ENCODE peak calls at places on chromosomes 11 and 22, in eight cellular contexts. J is cardiac muscle cell; N is transverse colon; P is AG04450; D is adrenal gland; S is CD8-positive, alpha-beta T cell; V is neural progenitor cell; T is mammary epithelial cell. W is an unnamed sample.

GRCh38 chr22:24315367-24315781 is 44.7 kb downstream of the SPECC1L start:
- DNase-seq in P (peak), T (no peak), V (no peak), S (no peak), D (no peak), N (no peak), J (no peak), W (no peak)

GRCh38 chr11:58286249-58286648 is 18.2 kb upstream of the OR10W1 start:
- DNase-seq in J (peak), T (peak), V (peak), D (no peak), P (peak), S (no peak), N (peak), W (no peak)

GRCh38 chr11:123268118-123268517 is 73.1 kb upstream of the CLMP start:
- DNase-seq in T (no peak), S (no peak), D (no peak), N (no peak), V (peak), J (no peak), P (no peak), W (no peak)

GRCh38 chr22:43826142-43827093 is 14.3 kb upstream of the EFCAB6 start:
- DNase-seq in D (peak), T (peak), J (no peak), S (no peak), N (no peak), P (no peak), V (no peak), W (no peak)

GRCh38 chr22:26953380-26953807 is 296.0 kb downstream of the MIAT start:
- DNase-seq in T (no peak), D (no peak), V (no peak), N (no peak), S (no peak), J (no peak), P (no peak), W (no peak)

GRCh38 chr11:43567396-43567975 is 113.1 kb upstream of the HSD17B12 start:
- DNase-seq in D (no peak), V (peak), J (peak), S (no peak), N (no peak), T (no peak), P (peak), W (no peak)

GRCh38 chr22:49566141-49566541 is 261.5 kb downstream of the BRD1 start:
- DNase-seq in J (no peak), V (no peak), N (no peak), S (no peak), T (no peak), P (no peak), D (no peak), W (no peak)

GRCh38 chr11:6655020-6655789 is 404 bp downstream of the DCHS1 start:
- DNase-seq in S (peak), N (no peak), V (peak), P (no peak), D (no peak), J (peak), T (no peak), W (no peak)

GRCh38 chr22:43320943-43321900 is 21.9 kb downstream of the SCUBE1 start:
- DNase-seq in J (no peak), S (no peak), N (no peak), D (no peak), V (no peak), P (no peak), T (no peak), W (no peak)

GRCh38 chr11:72333657-72334056 is 89.7 kb upstream of the PHOX2A start:
- DNase-seq in T (no peak), V (peak), S (peak), N (no peak), D (no peak), J (peak), P (no peak), W (peak)

GRCh38 chr11:129955282-129955681 is 47.4 kb downstream of the PRDM10 start:
- DNase-seq in T (no peak), N (no peak), S (no peak), D (no peak), P (no peak), V (no peak), J (no peak), W (no peak)

GRCh38 chr11:9691865-9692264 is 28.0 kb downstream of the SWAP70 start:
- DNase-seq in D (no peak), S (no peak), N (no peak), T (peak), P (no peak), V (no peak), J (no peak), W (no peak)

GRCh38 chr11:106160494-106160893 is 83.0 kb downstream of the AASDHPPT start:
- DNase-seq in T (no peak), D (no peak), P (no peak), N (no peak), S (no peak), V (no peak), J (no peak), W (no peak)

GRCh38 chr11:134196756-134197155 is 27.0 kb downstream of the NCAPD3 start:
- DNase-seq in D (no peak), J (no peak), N (no peak), V (no peak), P (no peak), T (no peak), S (no peak), W (peak)

GRCh38 chr11:9136731-9137130 is 45.3 kb upstream of the SCUBE2 start:
- DNase-seq in S (no peak), J (no peak), P (no peak), N (no peak), D (no peak), V (no peak), T (no peak), W (no peak)

GRCh38 chr11:73360743-73361369 is 15.3 kb upstream of the RELT start:
- DNase-seq in V (no peak), N (no peak), P (no peak), S (no peak), J (no peak), T (no peak), D (no peak), W (no peak)

GRCh38 chr22:32619614-32620426 is 145.2 kb downstream of the FBXO7 start:
- DNase-seq in P (no peak), J (no peak), T (peak), V (no peak), S (no peak), D (peak), N (no peak), W (no peak)

GRCh38 chr11:23079382-23079813 is 219.1 kb upstream of the CCDC179 start:
- DNase-seq in V (no peak), D (no peak), S (no peak), T (no peak), N (no peak), J (no peak), P (peak), W (no peak)

GRCh38 chr22:46754110-46754799 is 8.2 kb upstream of the TBC1D22A start:
- DNase-seq in P (peak), T (peak), V (no peak), J (no peak), D (peak), S (peak), N (peak), W (no peak)

GRCh38 chr22:44668190-44668885 is 33.7 kb upstream of the PRR5 start:
- DNase-seq in V (peak), S (peak), N (no peak), P (no peak), J (peak), D (no peak), T (no peak), W (peak)

GRCh38 chr22:22928666-22929380 is 41.2 kb downstream of the IGLL5 start:
- DNase-seq in P (no peak), V (no peak), S (peak), T (peak), D (no peak), N (peak), J (no peak), W (peak)

GRCh38 chr11:65295001-65295400 is 19.7 kb upstream of the CDC42EP2 start:
- DNase-seq in J (no peak), N (no peak), V (no peak), S (no peak), T (no peak), D (no peak), P (no peak), W (no peak)

GRCh38 chr11:8671651-8672062 is 10.8 kb downstream of the TRIM66 start:
- DNase-seq in T (no peak), J (no peak), D (peak), N (no peak), V (peak), P (peak), S (no peak), W (no peak)

GRCh38 chr11:19193916-19194315 is 7.9 kb downstream of the CSRP3 start:
- DNase-seq in N (no peak), T (no peak), V (no peak), P (no peak), D (no peak), J (no peak), S (no peak), W (no peak)

GRCh38 chr11:27158763-27159679 is 118.4 kb downstream of the BBOX1 start:
- DNase-seq in T (peak), S (no peak), N (peak), J (peak), V (peak), P (peak), D (peak), W (no peak)

GRCh38 chr11:6191733-6192132 is 7.3 kb upstream of the OR52W1 start:
- DNase-seq in J (no peak), T (no peak), V (no peak), D (no peak), S (no peak), P (no peak), N (no peak), W (no peak)

GRCh38 chr22:27116295-27116694 is 458.9 kb downstream of the MIAT start:
- DNase-seq in N (no peak), T (no peak), P (no peak), J (no peak), D (no peak), V (no peak), S (no peak), W (no peak)

GRCh38 chr11:2139118-2139490 is at the start of gene IGF2:
- DNase-seq in S (no peak), N (no peak), P (no peak), D (no peak), J (peak), V (peak), T (no peak), W (no peak)

GRCh38 chr22:39502789-39503464 is 837 bp downstream of the MIEF1 start:
- DNase-seq in P (no peak), D (no peak), V (no peak), J (no peak), T (no peak), N (no peak), S (no peak), W (no peak)

GRCh38 chr11:20156876-20157613 is 3.2 kb downstream of the DBX1 start:
- DNase-seq in T (no peak), D (no peak), J (no peak), N (peak), P (no peak), V (peak), S (peak), W (peak)

GRCh38 chr11:88398372-88399140 is 61.0 kb upstream of the CTSC start:
- DNase-seq in J (no peak), V (no peak), S (no peak), P (no peak), N (no peak), D (peak), T (peak), W (no peak)

GRCh38 chr11:132821027-132821426 is 711.3 kb downstream of the OPCML start:
- DNase-seq in D (no peak), J (no peak), N (no peak), P (peak), V (no peak), T (peak), S (no peak), W (no peak)

GRCh38 chr11:117841582-117842031 is 17.1 kb upstream of the FXYD2 start:
- DNase-seq in J (no peak), N (no peak), T (no peak), D (no peak), P (no peak), V (no peak), S (peak), W (no peak)

GRCh38 chr11:57751676-57752253 is at the start of gene BTBD18:
- DNase-seq in S (no peak), V (peak), T (peak), D (peak), N (peak), P (no peak), J (peak), W (no peak)

GRCh38 chr22:23183107-23183698 is 2.9 kb downstream of the BCR start:
- DNase-seq in T (peak), P (no peak), V (peak), S (no peak), J (peak), N (peak), D (peak), W (no peak)

GRCh38 chr11:32297629-32298028 is 137.7 kb downstream of the WT1 start:
- DNase-seq in N (no peak), T (peak), V (peak), P (no peak), D (no peak), J (no peak), S (no peak), W (no peak)

GRCh38 chr11:894575-895201 is 15.9 kb downstream of the CHID1 start:
- DNase-seq in J (no peak), V (peak), D (no peak), S (no peak), N (no peak), P (no peak), T (no peak), W (no peak)
- TF ChIP-seq CTCF in J (no peak), V (peak), D (no peak), S (no peak), N (no peak), P (no peak), T (peak), W (no peak)

DNA sequence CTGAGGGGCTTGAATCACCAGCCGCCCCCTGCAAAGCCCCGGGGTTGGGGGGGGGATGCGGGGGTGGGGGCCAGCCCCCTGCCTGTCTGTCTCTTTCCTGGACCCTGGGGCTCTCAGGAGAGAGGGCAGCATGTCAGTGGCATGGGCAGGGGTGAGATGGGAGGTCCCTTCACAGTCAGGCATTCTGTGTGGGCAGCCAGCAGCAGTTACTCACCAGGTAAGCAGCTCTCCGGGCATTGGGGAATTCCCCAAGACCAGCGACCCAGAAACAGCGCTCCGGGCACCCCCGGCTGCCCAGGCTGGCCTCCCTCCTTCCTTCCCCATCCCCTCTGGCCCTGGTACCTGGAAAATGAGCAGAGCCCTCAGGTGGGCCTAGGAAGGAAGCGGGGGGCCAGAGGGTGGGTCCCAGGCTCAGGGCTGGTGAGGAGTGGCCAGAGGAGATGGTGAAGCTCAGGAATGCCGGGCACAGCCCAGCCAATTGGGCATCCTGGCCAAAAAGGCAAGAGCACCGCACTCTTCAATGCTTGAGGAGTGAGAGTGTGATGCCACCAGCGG is 4.2 kb upstream of the LIF start:
- DNase-seq in J (no peak), D (no peak), P (no peak), T (peak), V (no peak), N (no peak), S (no peak), W (no peak)
- H3K27ac ChIP-seq in J (no peak), D (no peak), P (peak), T (peak), V (no peak), N (no peak), S (no peak), W (no peak)

GRCh38 chr22:20567371-20567847 is 60.0 kb downstream of the MED15 start:
- DNase-seq in N (no peak), P (no peak), V (no peak), J (no peak), D (no peak), S (no peak), T (peak), W (no peak)

GRCh38 chr22:20568502-20569058 is 61.2 kb downstream of the MED15 start:
- DNase-seq in J (no peak), P (no peak), N (no peak), T (no peak), S (no peak), V (no peak), D (no peak), W (no peak)

GRCh38 chr22:20566420-20567260 is 59.2 kb downstream of the MED15 start:
- DNase-seq in N (peak), S (peak), J (no peak), V (no peak), T (peak), P (no peak), D (peak), W (peak)

GRCh38 chr22:20569059-20570058 is 61.9 kb downstream of the MED15 start:
- DNase-seq in T (peak), P (peak), N (peak), S (peak), D (peak), J (no peak), V (no peak), W (peak)

GRCh38 chr22:20567993-20568417 is 60.6 kb downstream of the MED15 start:
- DNase-seq in V (no peak), P (no peak), S (no peak), T (no peak), N (no peak), J (no peak), D (no peak), W (no peak)
- TF ChIP-seq CTCF in V (peak), P (peak), S (no peak), T (peak), N (no peak), J (peak), D (no peak), W (no peak)

GRCh38 chr11:85718126-85718943 is 32.3 kb upstream of the CCDC89 start:
- DNase-seq in S (no peak), P (no peak), V (no peak), N (no peak), D (no peak), J (no peak), T (no peak), W (no peak)
- H3K27ac ChIP-seq in S (no peak), P (peak), V (peak), N (peak), D (peak), J (no peak), T (no peak), W (no peak)

GRCh38 chr11:116234989-116235567 is 537.7 kb downstream of the BUD13 start:
- DNase-seq in V (no peak), P (no peak), N (no peak), J (no peak), D (no peak), T (no peak), S (no peak), W (no peak)
- TF ChIP-seq CTCF in V (no peak), P (no peak), N (no peak), J (no peak), D (no peak), T (no peak), S (no peak), W (no peak)

GRCh38 chr11:66547662-66548009 is 933 bp downstream of the ACTN3 start:
- DNase-seq in S (no peak), N (no peak), T (no peak), V (peak), J (peak), P (no peak), D (no peak), W (no peak)
- H3K27ac ChIP-seq in S (no peak), N (no peak), T (no peak), V (no peak), J (peak), P (no peak), D (no peak), W (no peak)

GRCh38 chr11:103465555-103466140 is 356.4 kb downstream of the DYNC2H1 start:
- DNase-seq in V (no peak), T (no peak), J (no peak), D (no peak), S (no peak), P (no peak), N (no peak), W (no peak)

DNA sequence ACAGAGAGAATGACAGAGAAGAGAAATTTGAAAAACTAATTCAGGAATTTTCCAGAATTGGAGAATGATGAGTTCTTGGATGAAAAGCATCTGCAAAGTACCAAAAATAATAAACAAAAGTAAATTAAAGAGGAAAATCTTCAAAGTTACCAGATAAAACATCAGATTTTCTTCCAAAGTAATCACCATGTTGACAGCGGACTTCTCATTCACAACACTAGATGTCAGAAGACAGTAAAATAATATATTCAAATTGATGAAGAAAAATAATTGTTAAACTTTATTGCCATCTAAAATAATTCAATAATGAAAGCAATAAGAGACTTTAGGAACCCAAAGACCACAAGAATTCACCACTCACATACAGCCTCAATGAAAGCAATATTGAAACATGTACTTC is 355.2 kb downstream of the DYNC2H1 start:
- DNase-seq in T (no peak), P (no peak), N (no peak), V (no peak), S (no peak), J (no peak), D (no peak), W (no peak)
- TF ChIP-seq CTCF in T (no peak), P (no peak), N (no peak), V (no peak), S (no peak), J (no peak), D (no peak), W (no peak)

DNA sequence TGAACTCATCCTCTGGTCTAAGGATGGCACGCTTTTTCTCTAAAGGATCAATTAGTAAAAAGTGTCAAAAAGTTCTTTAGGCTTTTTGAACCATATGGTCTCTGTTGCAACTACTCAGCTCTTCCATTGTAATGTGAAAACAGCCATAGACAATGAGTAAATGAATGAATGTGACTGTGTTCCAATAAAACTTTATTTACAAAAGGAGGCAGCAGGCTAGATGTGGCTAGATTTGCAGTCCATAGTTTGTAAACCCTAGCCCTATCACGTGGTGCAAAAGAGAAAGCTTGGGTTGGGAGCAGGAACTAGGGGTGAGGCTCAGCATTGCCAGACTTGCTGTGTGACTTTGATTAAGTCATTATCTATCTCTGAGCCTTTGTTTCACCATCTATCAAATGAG is 5.4 kb upstream of the NPAS4 start:
- DNase-seq in J (no peak), V (no peak), N (no peak), S (no peak), D (no peak), P (no peak), T (no peak), W (no peak)
- H3K27ac ChIP-seq in J (no peak), V (no peak), N (no peak), S (no peak), D (no peak), P (no peak), T (no peak), W (no peak)

GRCh38 chr11:77819411-77819920 is 1.1 kb downstream of the RSF1 start:
- DNase-seq in V (peak), T (peak), N (peak), S (peak), P (peak), J (peak), D (peak), W (peak)
- TF ChIP-seq CTCF in V (no peak), T (no peak), N (no peak), S (no peak), P (peak), J (peak), D (no peak), W (no peak)